ENCODE peak calls at places on chromosomes 7 and 10, in seven cellular contexts. T is Panc1, Z is astrocyte, X is brain microvascular endothelial cell, P is A549, J is tibial artery, H is BJ. L is an unnamed sample.

GRCh38 chr7:82179311-82179710 is 264.3 kb downstream of the CACNA2D1 start:
- DNase-seq in X (no peak), P (no peak), T (no peak), J (no peak), Z (no peak), H (no peak), L (no peak)

GRCh38 chr7:24005517-24005916 is 278.5 kb upstream of the NPY start:
- DNase-seq in T (no peak), P (no peak), X (no peak), Z (no peak), H (no peak), J (no peak), L (no peak)

GRCh38 chr7:81877890-81878289 is 108.0 kb upstream of the HGF start:
- DNase-seq in P (no peak), X (no peak), J (no peak), T (no peak), Z (no peak), H (no peak), L (no peak)

GRCh38 chr10:89273680-89274079 is 22.1 kb upstream of the LIPA start:
- DNase-seq in J (no peak), P (no peak), X (no peak), H (no peak), T (no peak), Z (no peak), L (no peak)

GRCh38 chr7:95772771-95773581 is 622 bp downstream of the DYNC1I1 start:
- DNase-seq in P (no peak), H (no peak), X (no peak), Z (peak), J (peak), T (no peak), L (no peak)

GRCh38 chr7:95921543-95921942 is 149.2 kb downstream of the DYNC1I1 start:
- DNase-seq in T (peak), X (no peak), H (no peak), Z (no peak), J (no peak), P (no peak), L (no peak)

GRCh38 chr7:30173058-30173897 is 38.5 kb downstream of the MTURN start:
- DNase-seq in H (peak), X (peak), T (no peak), Z (peak), P (peak), J (peak), L (no peak)

GRCh38 chr7:145848691-145849090 is 267.9 kb upstream of the CNTNAP2 start:
- DNase-seq in H (no peak), Z (no peak), T (no peak), X (no peak), P (peak), J (no peak), L (no peak)

GRCh38 chr10:93821051-93821772 is 63.5 kb downstream of the LGI1 start:
- DNase-seq in H (no peak), Z (peak), J (no peak), X (no peak), T (no peak), P (peak), L (no peak)

GRCh38 chr7:92594746-92595145 is 4.6 kb upstream of the FAM133B start:
- DNase-seq in H (no peak), J (no peak), T (no peak), X (no peak), Z (no peak), P (no peak), L (no peak)

GRCh38 chr10:119028900-119029612 is 458 bp upstream of the NANOS1 start:
- DNase-seq in J (peak), X (peak), P (peak), H (peak), T (no peak), Z (peak), L (peak)

GRCh38 chr10:51031995-51032394 is 42.3 kb upstream of the PRKG1 start:
- DNase-seq in X (no peak), Z (no peak), T (no peak), P (no peak), J (no peak), H (no peak), L (no peak)
- TF ChIP-seq CTCF in X (no peak), Z (no peak), T (no peak), P (no peak), J (peak), H (no peak), L (no peak)

GRCh38 chr10:71790749-71791440 is 17.6 kb upstream of the VSIR start:
- DNase-seq in P (no peak), T (no peak), H (no peak), J (no peak), Z (no peak), X (no peak), L (no peak)
- H3K4me3 ChIP-seq in P (no peak), T (no peak), H (no peak), J (no peak), Z (no peak), X (no peak), L (no peak)

DNA sequence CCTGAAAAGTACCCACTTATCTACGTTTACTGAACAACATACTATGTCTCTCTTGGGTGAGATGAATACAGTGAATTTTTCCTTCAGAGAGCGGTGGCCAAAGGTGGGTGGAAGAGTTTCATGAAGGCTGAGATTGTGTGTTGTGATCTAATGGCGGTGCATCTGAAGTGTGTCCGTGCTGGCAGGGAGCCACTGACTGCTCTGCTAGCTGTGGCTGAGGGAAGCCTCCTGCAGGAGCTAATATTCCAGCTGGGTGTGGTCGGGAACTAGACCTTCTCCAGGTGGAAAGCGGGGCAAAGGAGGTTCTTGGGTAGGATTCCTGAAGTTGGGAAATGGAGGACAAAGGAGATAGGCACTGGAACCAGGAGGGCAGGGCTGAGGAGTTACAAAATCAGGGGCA is 69.2 kb upstream of the GRB10 start:
- DNase-seq in J (no peak), T (no peak), X (no peak), Z (no peak), H (no peak), P (no peak), L (no peak)
- TF ChIP-seq CTCF in J (no peak), T (no peak), X (no peak), Z (no peak), H (no peak), P (no peak), L (no peak)

GRCh38 chr10:63376560-63377304 is 89.0 kb downstream of the JMJD1C start:
- DNase-seq in J (no peak), T (no peak), X (peak), H (peak), Z (peak), P (no peak), L (peak)
- H3K4me3 ChIP-seq in J (no peak), T (no peak), X (peak), H (peak), Z (peak), P (no peak), L (no peak)

DNA sequence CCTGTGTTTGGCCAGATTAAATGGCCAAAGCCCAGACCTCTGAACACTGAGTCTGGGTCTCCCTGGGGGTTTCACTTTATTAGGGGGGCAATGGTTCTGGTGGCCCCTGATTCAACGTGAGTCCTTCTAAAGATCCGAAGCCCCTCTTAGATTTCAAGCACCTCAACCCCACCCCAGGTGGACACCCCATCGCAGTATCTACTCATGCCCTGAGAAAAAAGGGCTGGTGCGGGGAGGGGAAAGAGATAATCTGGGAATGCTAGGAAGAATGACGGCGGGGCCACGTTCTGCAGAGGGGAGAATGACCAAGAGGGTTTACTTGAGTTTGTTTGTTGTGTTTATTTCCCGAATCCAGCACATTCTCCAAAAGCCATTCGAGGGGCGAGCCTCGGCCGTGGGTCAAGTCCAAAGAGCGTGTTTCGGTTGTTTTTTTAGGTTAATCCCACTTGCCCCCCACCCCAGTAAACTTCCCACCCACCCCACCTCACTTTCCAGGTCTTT is 832 bp downstream of the PDLIM1 start:
- DNase-seq in P (no peak), T (no peak), H (no peak), Z (no peak), J (no peak), X (no peak), L (no peak)
- TF ChIP-seq CTCF in P (no peak), T (no peak), H (no peak), Z (no peak), J (no peak), X (no peak), L (no peak)

GRCh38 chr7:130344248-130344866 is at the start of gene CPA5:
- DNase-seq in P (no peak), J (no peak), X (no peak), H (no peak), Z (no peak), T (no peak), L (no peak)
- H3K4me3 ChIP-seq in P (no peak), J (no peak), X (peak), H (no peak), Z (peak), T (no peak), L (no peak)

GRCh38 chr7:31251441-31251840 is 89.1 kb downstream of the NEUROD6 start:
- DNase-seq in X (no peak), Z (no peak), J (no peak), H (no peak), P (no peak), T (no peak), L (no peak)
- TF ChIP-seq CTCF in X (no peak), Z (no peak), J (no peak), H (no peak), P (no peak), T (no peak), L (no peak)

GRCh38 chr10:132788180-132788830 is 2.4 kb upstream of the NKX6-2 start:
- DNase-seq in T (no peak), X (no peak), Z (no peak), P (peak), J (no peak), H (no peak), L (no peak)
- H3K4me3 ChIP-seq in T (peak), X (no peak), Z (no peak), P (peak), J (no peak), H (no peak), L (no peak)

GRCh38 chr10:130351466-130352290 is 215.5 kb downstream of the GLRX3 start:
- DNase-seq in P (no peak), H (no peak), Z (no peak), T (no peak), X (no peak), J (no peak), L (no peak)
- TF ChIP-seq CTCF in P (no peak), H (no peak), Z (no peak), T (no peak), X (no peak), J (no peak), L (no peak)

GRCh38 chr7:101804642-101805401 is 12.6 kb upstream of the CUX1 start:
- DNase-seq in H (no peak), J (no peak), P (peak), T (no peak), X (no peak), Z (peak), L (no peak)
- H3K4me3 ChIP-seq in H (no peak), J (no peak), P (no peak), T (no peak), X (no peak), Z (no peak), L (no peak)